ENCODE peak calls at places on chromosomes 3 and 15, in eight cellular contexts. E is vagina, U is K562, A is coronary artery, J is Calu3, Z is A549, S is GM10248, C is GM13977. H is an unnamed sample.
A peak's percentile ranks its signal among the peaks of the same experiment; 100 is the strongest.

GRCh38 chr3:133977568-133977967 is 52.2 kb downstream of the SLCO2A1 start:
- DNase-seq in E (no peak), U (no peak), A (no peak), J (no peak), Z (no peak), S (no peak), C (no peak), H (no peak)

GRCh38 chr3:132549890-132550578 is 47.0 kb upstream of the ACKR4 start:
- DNase-seq in E (no peak), U (no peak), A (no peak), J (no peak), Z (no peak), S (peak; percentile 33), C (peak; percentile 17), H (no peak)

GRCh38 chr3:66723231-66723630 is 222.4 kb upstream of the LRIG1 start:
- DNase-seq in E (no peak), U (no peak), A (no peak), J (no peak), Z (no peak), S (no peak), C (no peak), H (no peak)

GRCh38 chr3:32371466-32372212 is 20.0 kb upstream of the CMTM7 start:
- DNase-seq in E (no peak), U (no peak), A (no peak), J (no peak), Z (no peak), S (no peak), C (peak; percentile 26), H (no peak)

GRCh38 chr3:157174265-157174615 is 14.3 kb upstream of the CCNL1 start:
- DNase-seq in E (no peak), U (peak; percentile 63), A (no peak), J (peak; percentile 40), Z (peak; percentile 8), S (no peak), C (peak; percentile 21), H (peak; percentile 52)

GRCh38 chr3:141234283-141234682 is 2.7 kb downstream of the PXYLP1 start:
- DNase-seq in E (peak; percentile 91), U (no peak), A (no peak), J (no peak), Z (no peak), S (no peak), C (no peak), H (no peak)

GRCh38 chr3:158771982-158772381 is 29.9 kb upstream of the MFSD1 start:
- DNase-seq in E (no peak), U (no peak), A (no peak), J (peak; percentile 82), Z (no peak), S (no peak), C (no peak), H (no peak)

GRCh38 chr3:117893638-117894037 is 1141.0 kb downstream of the IGSF11 start:
- DNase-seq in E (no peak), U (no peak), A (no peak), J (no peak), Z (no peak), S (no peak), C (no peak), H (no peak)

GRCh38 chr15:72113347-72114031 is 4.5 kb downstream of the MYO9A start:
- DNase-seq in E (no peak), U (no peak), A (no peak), J (no peak), Z (no peak), S (no peak), C (no peak), H (no peak)

GRCh38 chr15:42149493-42150245 is 6.8 kb downstream of the PLA2G4F start:
- DNase-seq in E (no peak), U (no peak), A (peak; percentile 62), J (no peak), Z (no peak), S (no peak), C (no peak), H (no peak)

GRCh38 chr3:194517333-194517732 is 30.5 kb upstream of the ATP13A3 start:
- DNase-seq in E (no peak), U (no peak), A (peak; percentile 9), J (no peak), Z (no peak), S (no peak), C (no peak), H (no peak)

GRCh38 chr3:4532535-4533112 is 39.5 kb downstream of the ITPR1 start:
- DNase-seq in E (no peak), U (peak; percentile 66), A (no peak), J (no peak), Z (no peak), S (no peak), C (no peak), H (peak; percentile 26)

GRCh38 chr3:190526787-190527767 is 13.2 kb downstream of the IL1RAP start:
- DNase-seq in E (no peak), U (no peak), A (no peak), J (no peak), Z (no peak), S (no peak), C (no peak), H (no peak)

GRCh38 chr15:31268108-31268501 is 58.5 kb upstream of the KLF13 start:
- DNase-seq in E (peak; percentile 55), U (no peak), A (no peak), J (no peak), Z (no peak), S (peak; percentile 10), C (no peak), H (no peak)

GRCh38 chr3:96266395-96267187 is 547.8 kb upstream of the EPHA6 start:
- DNase-seq in E (no peak), U (no peak), A (no peak), J (peak; percentile 44), Z (no peak), S (no peak), C (no peak), H (no peak)

GRCh38 chr3:102085431-102086226 is 236.3 kb downstream of the NFKBIZ start:
- DNase-seq in E (no peak), U (no peak), A (no peak), J (no peak), Z (no peak), S (no peak), C (no peak), H (no peak)

GRCh38 chr3:21901504-21901903 is 150.5 kb upstream of the ZNF385D start:
- DNase-seq in E (no peak), U (no peak), A (no peak), J (no peak), Z (no peak), S (no peak), C (no peak), H (no peak)

GRCh38 chr3:57281710-57282109 is 10.8 kb downstream of the ASB14 start:
- DNase-seq in E (no peak), U (no peak), A (no peak), J (no peak), Z (no peak), S (no peak), C (no peak), H (no peak)

GRCh38 chr3:46031269-46031668 is 4.0 kb upstream of the XCR1 start:
- DNase-seq in E (no peak), U (no peak), A (no peak), J (no peak), Z (no peak), S (no peak), C (no peak), H (no peak)

GRCh38 chr3:16480861-16481569 is 32.5 kb downstream of the RFTN1 start:
- DNase-seq in E (no peak), U (no peak), A (no peak), J (peak; percentile 7), Z (no peak), S (no peak), C (no peak), H (no peak)

GRCh38 chr3:20696393-20697045 is 510.5 kb upstream of the SGO1 start:
- DNase-seq in E (no peak), U (no peak), A (no peak), J (no peak), Z (no peak), S (no peak), C (no peak), H (no peak)

DNA sequence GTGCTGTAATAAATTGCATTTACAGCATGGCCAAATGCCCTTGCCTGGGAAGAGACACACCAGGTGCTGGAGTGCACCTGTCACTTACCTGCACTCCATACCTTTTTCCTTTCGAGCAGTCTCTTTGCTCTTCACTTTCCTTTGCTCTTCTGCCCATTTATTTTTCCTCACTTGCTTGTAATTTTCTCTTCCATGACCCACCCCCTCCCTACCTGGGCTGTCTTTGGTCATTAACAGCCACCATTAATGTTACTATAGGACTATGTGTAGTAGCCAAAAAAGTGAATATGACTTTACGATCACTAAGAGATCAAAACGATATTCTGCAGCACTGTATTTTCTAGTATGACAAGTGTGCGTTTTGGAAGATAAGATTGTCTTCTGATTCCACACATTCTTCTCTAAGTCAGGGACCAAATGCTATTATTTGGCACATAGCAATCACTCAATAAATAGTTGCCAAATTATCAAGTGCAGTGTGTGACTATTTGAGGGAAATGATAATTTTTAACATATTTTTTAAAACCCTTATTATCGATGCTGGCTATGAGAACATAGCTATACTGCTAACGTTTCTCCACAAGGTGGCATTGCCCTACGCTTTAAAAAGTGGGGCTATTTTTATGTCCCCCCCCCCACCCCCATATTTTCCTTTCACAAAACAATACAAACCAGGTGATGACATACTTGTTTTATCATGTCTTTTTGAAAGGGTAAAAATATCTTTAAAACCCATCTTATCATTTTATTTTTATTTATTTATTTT is 114.4 kb downstream of the GHSR start:
- DNase-seq in E (no peak), U (no peak), A (no peak), J (no peak), Z (no peak), S (no peak), C (no peak), H (no peak)
- TF ChIP-seq CTCF in E (no peak), U (no peak), A (no peak), J (peak; percentile 31), Z (peak; percentile 18), S (no peak), C (no peak), H (no peak)

DNA sequence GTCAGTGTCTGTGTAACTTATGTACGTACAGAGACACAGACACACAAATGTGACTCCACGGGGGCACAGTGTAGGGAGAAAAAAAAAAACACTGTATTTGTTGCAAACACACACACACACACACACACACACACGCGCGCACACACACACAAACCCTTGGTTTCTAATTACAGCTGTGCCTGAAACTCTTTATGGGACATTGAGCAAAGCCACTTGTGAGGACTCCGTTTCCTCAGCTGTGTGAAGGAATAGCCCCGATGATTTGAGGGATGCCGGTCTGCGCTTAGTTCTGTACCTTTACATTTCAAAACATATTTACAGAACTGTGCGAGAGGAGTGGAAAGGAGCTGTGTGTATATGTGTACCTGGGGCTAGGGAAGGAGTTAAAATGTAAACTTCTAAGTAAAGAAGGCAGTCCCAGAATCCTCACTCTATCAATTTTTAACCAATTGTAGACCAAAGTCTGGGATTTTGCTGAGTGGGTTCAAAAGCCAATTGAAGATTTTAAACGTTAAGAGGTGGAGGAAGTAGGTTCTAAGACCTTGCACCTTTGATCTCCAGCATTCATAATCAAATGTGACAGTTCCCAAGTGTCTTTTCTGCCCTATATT is 5.3 kb upstream of the BCL6 start:
- DNase-seq in E (no peak), U (no peak), A (no peak), J (no peak), Z (no peak), S (no peak), C (no peak), H (no peak)
- TF ChIP-seq CTCF in E (no peak), U (no peak), A (no peak), J (no peak), Z (no peak), S (no peak), C (no peak), H (no peak)

GRCh38 chr3:152835311-152836102 is 576 bp downstream of the P2RY1 start:
- DNase-seq in E (no peak), U (peak; percentile 77), A (peak; percentile 74), J (peak; percentile 81), Z (peak; percentile 19), S (peak; percentile 69), C (peak; percentile 62), H (peak; percentile 69)
- TF ChIP-seq CTCF in E (no peak), U (peak; percentile 79), A (no peak), J (peak; percentile 52), Z (peak; percentile 22), S (peak; percentile 42), C (peak; percentile 52), H (no peak)

GRCh38 chr15:45704329-45705249 is 69.8 kb downstream of the SQOR start:
- DNase-seq in E (no peak), U (no peak), A (no peak), J (no peak), Z (no peak), S (no peak), C (no peak), H (peak; percentile 29)
- TF ChIP-seq CTCF in E (no peak), U (no peak), A (no peak), J (no peak), Z (no peak), S (no peak), C (no peak), H (no peak)

H was measured in glutamatergic neuron.